ENCODE peak calls at places on chromosomes 16 and 17, in ten cellular contexts. P, Z, S, Q, K, C, Y, X, V and R are unnamed samples.

GRCh38 chr16:51523400-51523799 is 372.3 kb upstream of the SALL1 start:
- DNase-seq in K (no peak), V (no peak), C (no peak), Q (no peak), Z (no peak), X (no peak), P (no peak), Y (no peak), S (no peak), R (no peak)

GRCh38 chr17:50042211-50042610 is 13.7 kb upstream of the ITGA3 start:
- DNase-seq in C (no peak), X (no peak), V (no peak), Y (no peak), S (no peak), P (no peak), Q (no peak), Z (no peak), K (no peak), R (no peak)

GRCh38 chr16:7392206-7392605 is 59.6 kb downstream of the RBFOX1 start:
- DNase-seq in X (no peak), V (no peak), C (no peak), Y (no peak), P (no peak), Z (no peak), K (no peak), Q (no peak), S (no peak), R (no peak)

GRCh38 chr16:14378684-14379467 is 251.2 kb downstream of the PARN start:
- DNase-seq in V (no peak), Q (no peak), C (no peak), Z (no peak), S (no peak), X (no peak), P (no peak), K (no peak), Y (peak; percentile 72), R (no peak)

GRCh38 chr17:68533887-68534700 is 21.9 kb downstream of the PRKAR1A start:
- DNase-seq in S (no peak), K (no peak), C (no peak), Z (peak; percentile 47), Q (no peak), V (no peak), Y (peak; percentile 50), P (peak; percentile 52), X (no peak), R (no peak)

GRCh38 chr17:1362964-1363363 is 37.1 kb downstream of the YWHAE start:
- DNase-seq in P (no peak), C (no peak), S (no peak), X (no peak), K (no peak), Z (peak; percentile 56), V (no peak), Q (no peak), Y (peak; percentile 55), R (peak; percentile 31)

GRCh38 chr17:65609749-65610148 is 48.3 kb upstream of the AXIN2 start:
- DNase-seq in P (no peak), K (no peak), V (no peak), X (no peak), Y (peak; percentile 36), Q (no peak), S (no peak), C (no peak), Z (no peak), R (no peak)

GRCh38 chr16:81866820-81867440 is 87.8 kb downstream of the PLCG2 start:
- DNase-seq in K (no peak), X (no peak), V (peak; percentile 15), Q (peak; percentile 75), Y (no peak), C (peak; percentile 58), S (peak; percentile 40), Z (no peak), P (no peak), R (no peak)

GRCh38 chr16:19031738-19032137 is 35.7 kb upstream of the COQ7 start:
- DNase-seq in S (no peak), K (no peak), C (no peak), X (no peak), Z (no peak), P (no peak), V (no peak), Y (no peak), Q (no peak), R (no peak)

GRCh38 chr17:55693244-55694216 is 29.1 kb downstream of the TMEM100 start:
- DNase-seq in Z (no peak), S (peak; percentile 54), C (no peak), Q (peak; percentile 72), Y (peak; percentile 87), V (no peak), K (no peak), P (no peak), X (no peak), R (no peak)

GRCh38 chr17:1493291-1493980 is 950 bp upstream of the MYO1C start:
- DNase-seq in S (no peak), Q (no peak), P (no peak), K (no peak), C (no peak), Z (no peak), X (no peak), Y (no peak), V (no peak), R (no peak)

GRCh38 chr17:2125013-2125535 is 70.2 kb downstream of the HIC1 start:
- DNase-seq in C (no peak), P (no peak), Q (no peak), K (no peak), S (no peak), X (no peak), Z (no peak), Y (peak; percentile 93), V (no peak), R (no peak)

GRCh38 chr17:5485270-5486205 is at the start of gene DERL2:
- DNase-seq in K (no peak), V (no peak), Q (no peak), Z (no peak), Y (peak; percentile 50), C (no peak), S (no peak), X (no peak), P (peak; percentile 81), R (no peak)

GRCh38 chr17:68585643-68586042 is 15.5 kb downstream of the FAM20A start:
- DNase-seq in Z (no peak), S (no peak), P (no peak), K (no peak), Y (no peak), C (no peak), Q (no peak), X (no peak), V (no peak), R (no peak)

GRCh38 chr17:17497065-17497844 is 1.1 kb upstream of the RASD1 start:
- DNase-seq in X (no peak), S (no peak), V (no peak), Z (no peak), P (no peak), Y (no peak), Q (no peak), K (no peak), C (no peak), R (no peak)

GRCh38 chr17:28369684-28370034 is 448 bp downstream of the VTN start:
- DNase-seq in Q (no peak), P (no peak), X (no peak), Z (no peak), V (no peak), C (no peak), S (no peak), Y (no peak), K (no peak), R (no peak)

GRCh38 chr16:84718-85452 is 6.9 kb downstream of the MPG start:
- DNase-seq in Y (peak; percentile 93), P (no peak), S (no peak), V (no peak), C (peak; percentile 80), K (no peak), Z (peak; percentile 47), X (peak; percentile 89), Q (peak; percentile 90), R (peak; percentile 80)

GRCh38 chr16:54654429-54654828 is 276.2 kb upstream of the IRX5 start:
- DNase-seq in S (no peak), P (peak; percentile 18), Y (no peak), Q (no peak), C (no peak), K (no peak), X (no peak), Z (no peak), V (no peak), R (no peak)